ENCODE peak calls at places on chromosomes 12 and 14, in nine cellular contexts. I is PC-3, O is fibroblast of mammary gland, N is HAP-1, K is aorta, F is lower lobe of right lung, C is A549, P is tibial artery, S is AG04450. D is an unnamed sample.

GRCh38 chr14:22388669-22389625 is 200.1 kb downstream of the DAD1 start:
- DNase-seq in N (no peak), C (no peak), P (no peak), O (peak), K (no peak), I (peak), F (no peak), S (no peak), D (peak)

GRCh38 chr14:88791629-88792571 is 853 bp downstream of the EML5 start:
- DNase-seq in I (no peak), P (no peak), C (peak), N (peak), O (no peak), K (peak), F (peak), S (no peak), D (no peak)

GRCh38 chr14:75450381-75451276 is 22.8 kb downstream of the JDP2 start:
- DNase-seq in F (peak), K (peak), C (no peak), P (no peak), S (no peak), O (peak), I (peak), N (no peak), D (no peak)

GRCh38 chr14:65128096-65128495 is 25.8 kb upstream of the MAX start:
- DNase-seq in K (no peak), S (no peak), N (no peak), O (peak), P (no peak), F (no peak), I (no peak), C (no peak), D (no peak)

GRCh38 chr12:26971963-26972362 is 33.7 kb downstream of the FGFR1OP2 start:
- DNase-seq in F (no peak), I (no peak), N (no peak), S (no peak), K (no peak), C (no peak), O (no peak), P (no peak), D (no peak)

GRCh38 chr12:52847335-52848102 is 1.3 kb downstream of the KRT78 start:
- DNase-seq in I (peak), C (no peak), K (peak), S (no peak), P (no peak), N (no peak), O (peak), F (no peak), D (no peak)

GRCh38 chr14:69038449-69039286 is 59.6 kb upstream of the ACTN1 start:
- DNase-seq in I (no peak), C (peak), K (no peak), S (no peak), P (no peak), F (no peak), N (no peak), O (peak), D (peak)

GRCh38 chr12:81992461-81992860 is 233.3 kb upstream of the PPFIA2 start:
- DNase-seq in I (no peak), C (peak), K (no peak), P (no peak), S (no peak), N (peak), F (no peak), O (peak), D (no peak)

GRCh38 chr12:17982556-17982955 is 107.4 kb downstream of the RERGL start:
- DNase-seq in C (no peak), N (no peak), P (no peak), F (no peak), O (no peak), K (no peak), S (no peak), I (peak), D (no peak)

GRCh38 chr14:80434574-80435321 is 223.4 kb upstream of the DIO2 start:
- DNase-seq in K (no peak), S (no peak), O (peak), F (no peak), N (no peak), I (peak), P (no peak), C (peak), D (no peak)

GRCh38 chr12:50642035-50642451 is 121.9 kb upstream of the ATF1 start:
- DNase-seq in K (no peak), F (no peak), O (peak), P (no peak), S (peak), N (no peak), C (peak), I (peak), D (no peak)

GRCh38 chr12:56839489-56840442 is 76.6 kb downstream of the HSD17B6 start:
- DNase-seq in K (peak), I (peak), P (peak), S (no peak), N (no peak), C (peak), O (peak), F (peak), D (no peak)

GRCh38 chr12:125143491-125143890 is 78.3 kb downstream of the AACS start:
- DNase-seq in I (no peak), P (no peak), K (peak), S (no peak), N (no peak), F (no peak), C (no peak), O (peak), D (no peak)

GRCh38 chr12:177980-178714 is 35.8 kb downstream of the SLC6A12 start:
- DNase-seq in S (no peak), F (no peak), I (no peak), P (no peak), O (no peak), N (no peak), C (no peak), K (no peak), D (no peak)

GRCh38 chr14:100785338-100785615 is 40.6 kb upstream of the MEG3 start:
- DNase-seq in S (no peak), F (no peak), K (no peak), O (no peak), C (no peak), I (no peak), P (no peak), N (no peak), D (no peak)

GRCh38 chr12:113149361-113150150 is at the start of gene CFAP73:
- DNase-seq in N (peak), K (peak), C (peak), O (peak), I (peak), S (peak), F (peak), P (no peak), D (peak)

GRCh38 chr12:14185441-14186192 is 179.9 kb upstream of the ATF7IP start:
- DNase-seq in S (peak), K (no peak), I (peak), O (peak), P (no peak), F (no peak), N (peak), C (peak), D (peak)

DNA sequence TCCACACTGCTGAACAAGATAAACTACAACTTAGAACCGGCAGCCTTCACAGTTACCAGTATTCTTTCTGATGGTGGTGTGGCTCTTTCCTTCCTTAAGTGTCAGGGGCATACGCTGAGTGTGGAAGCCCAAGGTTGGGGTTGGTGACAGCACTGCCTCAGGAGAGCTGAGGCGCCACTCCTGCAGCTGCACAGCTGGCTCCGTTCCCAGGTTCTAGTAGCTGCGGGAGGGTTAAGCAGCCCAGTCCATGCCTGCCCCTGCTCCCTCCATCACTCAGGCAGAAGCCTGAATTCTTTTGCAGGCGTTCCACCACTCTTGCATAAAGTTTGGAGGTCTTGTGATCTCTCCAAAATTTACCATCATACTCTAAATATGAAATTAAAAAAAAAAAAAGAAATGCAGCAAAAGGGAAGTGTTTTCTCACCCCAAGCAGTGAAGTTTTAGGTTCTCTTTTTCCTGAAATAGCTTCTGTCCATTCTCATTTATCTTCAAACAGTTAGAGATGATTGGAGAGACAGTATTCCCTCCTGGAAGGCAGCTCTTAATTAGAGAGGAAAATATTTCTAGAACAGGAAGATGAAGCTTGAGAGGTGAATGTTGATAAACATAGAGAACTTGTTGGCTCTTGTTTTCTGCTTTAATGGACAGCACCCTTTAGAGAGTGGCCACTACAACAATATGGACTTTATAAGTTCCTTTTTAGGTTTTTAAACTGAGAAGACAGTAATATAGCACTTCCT is 136.1 kb downstream of the FGD4 start:
- DNase-seq in F (peak), C (peak), O (peak), I (peak), K (peak), P (peak), N (peak), S (no peak), D (peak)
- H3K4me3 ChIP-seq in F (peak), C (peak), O (peak), I (no peak), K (peak), P (peak), N (no peak), S (peak), D (peak)

GRCh38 chr14:51744372-51745150 is 92.9 kb downstream of the FRMD6 start:
- DNase-seq in C (no peak), K (no peak), O (no peak), P (no peak), N (no peak), S (no peak), F (no peak), I (no peak), D (no peak)

GRCh38 chr14:51743588-51744000 is 91.9 kb downstream of the FRMD6 start:
- DNase-seq in I (no peak), K (no peak), N (no peak), C (no peak), S (no peak), P (no peak), O (no peak), F (no peak), D (no peak)

GRCh38 chr14:51733147-51733546 is 81.4 kb downstream of the FRMD6 start:
- DNase-seq in C (no peak), F (no peak), N (no peak), O (no peak), P (no peak), I (no peak), S (no peak), K (no peak), D (no peak)

GRCh38 chr14:51735851-51736250 is 84.1 kb downstream of the FRMD6 start:
- DNase-seq in K (no peak), O (no peak), P (no peak), N (no peak), I (peak), S (no peak), C (peak), F (no peak), D (no peak)

GRCh38 chr14:51738754-51739153 is 87.0 kb downstream of the FRMD6 start:
- DNase-seq in P (no peak), K (no peak), O (no peak), I (no peak), S (no peak), C (peak), F (no peak), N (no peak), D (no peak)
- H3K4me3 ChIP-seq in P (no peak), K (no peak), O (no peak), I (no peak), S (no peak), C (no peak), F (no peak), N (no peak), D (no peak)

DNA sequence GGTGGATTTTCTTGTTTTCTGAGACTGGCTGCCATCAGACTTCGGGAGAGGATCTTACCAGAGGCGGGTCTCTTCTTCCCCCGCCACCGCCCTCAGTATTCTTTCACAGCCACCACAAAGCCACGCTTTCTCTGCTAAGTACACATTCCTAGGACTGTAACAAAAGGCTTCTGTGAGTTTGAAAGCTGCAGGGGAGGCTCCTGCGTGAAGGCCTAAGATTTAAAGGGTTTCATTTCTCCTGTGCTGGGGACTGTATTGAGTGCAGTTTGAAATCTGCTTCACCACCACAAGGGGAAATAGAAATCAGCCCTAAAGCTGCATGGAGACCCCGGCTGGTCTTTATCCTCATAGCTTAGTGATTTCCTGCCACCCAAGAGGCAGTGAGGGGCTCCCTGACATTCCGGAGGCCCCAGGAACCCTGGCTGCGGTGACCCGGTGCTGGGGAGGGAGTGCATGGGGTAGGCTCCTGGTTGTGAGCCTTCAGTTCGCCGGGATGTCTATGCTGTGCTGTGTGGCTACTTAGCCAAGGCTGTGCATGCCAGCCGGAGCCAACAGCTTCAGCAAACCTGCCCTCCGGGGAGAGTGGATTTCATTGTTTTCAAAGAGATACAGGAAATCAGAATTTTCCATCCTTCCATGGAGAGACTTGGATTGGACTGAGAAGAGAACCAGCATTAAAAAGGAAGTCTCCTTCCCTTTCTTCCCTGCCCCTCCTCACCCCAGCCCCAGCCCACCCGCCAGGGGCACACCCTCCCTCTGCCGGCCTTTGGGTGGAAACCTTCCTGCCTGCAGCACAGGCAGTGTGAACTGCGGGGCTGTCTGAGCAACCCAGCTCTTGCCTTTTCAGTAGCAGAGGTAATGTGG is 163.3 kb downstream of the ETV6 start:
- DNase-seq in K (peak), P (no peak), C (no peak), O (no peak), F (no peak), N (peak), I (no peak), S (no peak), D (peak)
- H3K4me3 ChIP-seq in K (no peak), P (peak), C (no peak), O (no peak), F (peak), N (peak), I (no peak), S (peak), D (peak)

DNA sequence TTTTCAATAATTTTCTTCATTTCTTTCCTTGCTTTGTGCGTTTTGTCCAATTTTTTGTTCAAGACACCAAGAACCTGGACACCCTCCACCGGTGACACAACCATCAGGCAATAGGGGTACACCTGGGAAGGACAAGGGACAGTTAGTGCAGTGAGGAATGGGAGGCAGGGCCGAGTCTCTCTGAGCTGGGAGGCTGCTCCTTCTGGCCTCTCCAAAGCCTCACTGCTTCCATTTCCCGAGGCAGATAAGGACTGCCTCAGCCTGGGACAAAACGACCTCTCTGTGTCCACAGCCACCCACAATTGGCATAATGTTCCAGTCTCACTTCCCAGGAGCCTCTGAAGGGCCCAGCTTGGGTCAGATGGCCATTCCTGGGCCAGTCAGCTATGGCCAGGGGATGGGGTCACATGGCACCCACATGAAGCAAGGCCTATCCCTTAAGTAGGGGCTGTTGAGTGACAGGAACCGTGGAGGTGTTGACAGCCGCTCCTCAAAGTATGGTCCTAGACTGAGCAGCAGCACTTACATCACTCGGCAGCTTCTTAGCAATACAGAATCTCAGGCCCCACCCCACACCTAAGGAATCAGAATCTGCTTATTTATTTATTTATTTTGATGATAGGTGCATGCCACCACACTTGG is 13.6 kb upstream of the MAPKAPK5 start:
- DNase-seq in C (no peak), F (no peak), N (no peak), I (no peak), S (no peak), O (no peak), P (no peak), K (no peak), D (no peak)
- H3K4me3 ChIP-seq in C (no peak), F (no peak), N (no peak), I (no peak), S (no peak), O (no peak), P (no peak), K (no peak), D (no peak)

GRCh38 chr14:23433457-23433856 is 2.0 kb downstream of the MYH7 start:
- DNase-seq in O (no peak), I (no peak), K (no peak), C (no peak), F (no peak), P (peak), S (no peak), N (no peak), D (no peak)

GRCh38 chr14:23434488-23435219 is 806 bp downstream of the MYH7 start:
- DNase-seq in K (no peak), S (no peak), N (no peak), C (no peak), F (no peak), P (peak), O (no peak), I (no peak), D (peak)

GRCh38 chr14:23431486-23431885 is 4.0 kb downstream of the MYH7 start:
- DNase-seq in N (no peak), P (peak), O (no peak), S (no peak), C (no peak), K (no peak), I (no peak), F (no peak), D (no peak)

GRCh38 chr14:23432102-23432925 is 3.1 kb downstream of the MYH7 start:
- DNase-seq in C (no peak), N (no peak), K (no peak), I (no peak), P (peak), O (no peak), S (no peak), F (no peak), D (no peak)

GRCh38 chr14:23432946-23433345 is 2.5 kb downstream of the MYH7 start:
- DNase-seq in O (no peak), P (peak), K (no peak), N (no peak), I (no peak), S (no peak), F (no peak), C (no peak), D (no peak)
- H3K4me3 ChIP-seq in O (no peak), P (no peak), K (no peak), N (no peak), I (no peak), S (no peak), F (no peak), C (no peak), D (no peak)

GRCh38 chr12:29167410-29167809 is 18.3 kb downstream of the FAR2 start:
- DNase-seq in I (no peak), K (no peak), O (no peak), F (no peak), C (no peak), S (no peak), N (no peak), P (no peak), D (no peak)
- H3K4me3 ChIP-seq in I (no peak), K (no peak), O (no peak), F (no peak), C (no peak), S (no peak), N (no peak), P (no peak), D (no peak)

GRCh38 chr12:88571543-88571942 is 8.7 kb downstream of the KITLG start:
- DNase-seq in N (no peak), F (no peak), I (no peak), O (peak), C (no peak), P (no peak), S (no peak), K (no peak), D (no peak)

GRCh38 chr12:88572785-88573565 is 7.3 kb downstream of the KITLG start:
- DNase-seq in K (no peak), P (no peak), C (no peak), F (no peak), O (peak), S (no peak), N (peak), I (no peak), D (no peak)

GRCh38 chr12:88577537-88577936 is 2.7 kb downstream of the KITLG start:
- DNase-seq in K (no peak), N (peak), O (peak), F (no peak), P (no peak), S (no peak), C (peak), I (peak), D (no peak)

GRCh38 chr12:88575361-88575959 is 4.8 kb downstream of the KITLG start:
- DNase-seq in I (no peak), P (no peak), C (no peak), K (no peak), S (no peak), O (peak), N (no peak), F (no peak), D (no peak)

GRCh38 chr12:88574278-88574677 is 6.0 kb downstream of the KITLG start:
- DNase-seq in K (no peak), C (no peak), N (no peak), S (no peak), P (no peak), O (no peak), I (no peak), F (no peak), D (no peak)
- H3K4me3 ChIP-seq in K (no peak), C (no peak), N (no peak), S (no peak), P (no peak), O (no peak), I (no peak), F (no peak), D (no peak)

GRCh38 chr12:12267801-12268200 is 957 bp upstream of the LRP6 start:
- DNase-seq in P (no peak), O (no peak), F (no peak), K (no peak), N (peak), S (no peak), I (peak), C (no peak), D (no peak)
- H3K4me3 ChIP-seq in P (peak), O (peak), F (peak), K (no peak), N (peak), S (peak), I (peak), C (peak), D (peak)

DNA sequence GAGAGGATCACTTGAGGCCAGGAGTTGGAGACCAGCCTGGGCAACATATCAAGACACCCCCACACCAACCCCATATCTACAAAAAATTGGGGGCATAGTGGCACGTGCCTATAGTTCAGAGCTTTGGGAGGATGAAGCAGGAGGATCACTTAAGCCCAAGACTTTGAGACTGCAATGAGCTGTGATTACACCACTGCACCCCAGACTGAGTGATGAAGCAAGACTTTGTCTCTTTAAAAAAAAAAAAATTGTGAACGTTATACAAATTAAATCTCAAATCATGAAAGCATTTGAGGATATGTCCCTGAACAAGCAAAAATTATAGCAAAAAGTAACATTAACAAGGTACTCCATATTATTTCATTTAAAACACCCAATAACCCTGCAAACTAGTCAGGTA is 2.9 kb downstream of the LRP6 start:
- DNase-seq in P (no peak), C (no peak), F (no peak), N (no peak), K (no peak), I (no peak), S (no peak), O (no peak), D (no peak)
- H3K4me3 ChIP-seq in P (no peak), C (no peak), F (peak), N (peak), K (no peak), I (no peak), S (no peak), O (no peak), D (no peak)